ENCODE peak calls at places on chromosomes 3 and 15, in ten cellular contexts. One of them, this sample, is unnamed.

GRCh38 chr3:94024385-94024784 is 4.0 kb downstream of the STX19 start:
- DNase-seq in LNCaP clone FGC: no peak
- DNase-seq in lung: no peak
- DNase-seq in cardiac fibroblast: peak
- DNase-seq in neural progenitor cell: no peak
- DNase-seq in endothelial cell: no peak
- DNase-seq in colonic mucosa: peak
- DNase-seq in progenitor cell of endocrine pancreas: no peak
- DNase-seq in K562: no peak
- DNase-seq in foreskin fibroblast: no peak
- DNase-seq in this sample: no peak

GRCh38 chr3:49647741-49648140 is 26.4 kb upstream of the APEH start:
- DNase-seq in neural progenitor cell: no peak
- DNase-seq in cardiac fibroblast: peak
- DNase-seq in colonic mucosa: no peak
- DNase-seq in LNCaP clone FGC: no peak
- DNase-seq in endothelial cell: no peak
- DNase-seq in K562: no peak
- DNase-seq in lung: no peak
- DNase-seq in foreskin fibroblast: no peak
- DNase-seq in progenitor cell of endocrine pancreas: no peak
- DNase-seq in this sample: no peak

GRCh38 chr3:122660575-122660974 is 20.1 kb upstream of the PARP14 start:
- DNase-seq in lung: no peak
- DNase-seq in LNCaP clone FGC: no peak
- DNase-seq in foreskin fibroblast: no peak
- DNase-seq in colonic mucosa: no peak
- DNase-seq in endothelial cell: peak
- DNase-seq in K562: no peak
- DNase-seq in cardiac fibroblast: no peak
- DNase-seq in progenitor cell of endocrine pancreas: no peak
- DNase-seq in neural progenitor cell: peak
- DNase-seq in this sample: no peak

GRCh38 chr3:882526-882925 is 210.3 kb upstream of the CNTN6 start:
- DNase-seq in colonic mucosa: no peak
- DNase-seq in LNCaP clone FGC: no peak
- DNase-seq in foreskin fibroblast: peak
- DNase-seq in endothelial cell: no peak
- DNase-seq in neural progenitor cell: no peak
- DNase-seq in cardiac fibroblast: no peak
- DNase-seq in K562: no peak
- DNase-seq in lung: no peak
- DNase-seq in progenitor cell of endocrine pancreas: no peak
- DNase-seq in this sample: no peak

GRCh38 chr3:12428131-12428530 is 56.1 kb upstream of the TSEN2 start:
- DNase-seq in progenitor cell of endocrine pancreas: no peak
- DNase-seq in LNCaP clone FGC: no peak
- DNase-seq in foreskin fibroblast: peak
- DNase-seq in colonic mucosa: no peak
- DNase-seq in endothelial cell: no peak
- DNase-seq in lung: no peak
- DNase-seq in neural progenitor cell: no peak
- DNase-seq in K562: no peak
- DNase-seq in cardiac fibroblast: no peak
- DNase-seq in this sample: no peak

GRCh38 chr3:112628038-112628437 is 12.9 kb downstream of the CCDC80 start:
- DNase-seq in neural progenitor cell: no peak
- DNase-seq in colonic mucosa: no peak
- DNase-seq in endothelial cell: no peak
- DNase-seq in foreskin fibroblast: no peak
- DNase-seq in K562: no peak
- DNase-seq in cardiac fibroblast: no peak
- DNase-seq in LNCaP clone FGC: no peak
- DNase-seq in progenitor cell of endocrine pancreas: no peak
- DNase-seq in lung: no peak
- DNase-seq in this sample: no peak

GRCh38 chr3:44883999-44884431 is 9.6 kb downstream of the TGM4 start:
- DNase-seq in cardiac fibroblast: peak
- DNase-seq in endothelial cell: no peak
- DNase-seq in LNCaP clone FGC: no peak
- DNase-seq in lung: no peak
- DNase-seq in neural progenitor cell: no peak
- DNase-seq in colonic mucosa: no peak
- DNase-seq in K562: no peak
- DNase-seq in progenitor cell of endocrine pancreas: no peak
- DNase-seq in foreskin fibroblast: peak
- DNase-seq in this sample: no peak

GRCh38 chr3:185822221-185822956 is 2.5 kb downstream of the IGF2BP2 start:
- DNase-seq in cardiac fibroblast: peak
- DNase-seq in colonic mucosa: no peak
- DNase-seq in neural progenitor cell: no peak
- DNase-seq in foreskin fibroblast: peak
- DNase-seq in progenitor cell of endocrine pancreas: no peak
- DNase-seq in endothelial cell: no peak
- DNase-seq in lung: no peak
- DNase-seq in LNCaP clone FGC: no peak
- DNase-seq in K562: no peak
- DNase-seq in this sample: no peak

GRCh38 chr3:23748398-23749110 is 57.2 kb upstream of the UBE2E1 start:
- DNase-seq in progenitor cell of endocrine pancreas: no peak
- DNase-seq in endothelial cell: no peak
- DNase-seq in colonic mucosa: no peak
- DNase-seq in lung: peak
- DNase-seq in neural progenitor cell: no peak
- DNase-seq in foreskin fibroblast: peak
- DNase-seq in cardiac fibroblast: peak
- DNase-seq in LNCaP clone FGC: no peak
- DNase-seq in K562: no peak
- DNase-seq in this sample: no peak

GRCh38 chr3:36709826-36710365 is 54.5 kb downstream of the DCLK3 start:
- DNase-seq in colonic mucosa: no peak
- DNase-seq in foreskin fibroblast: no peak
- DNase-seq in lung: no peak
- DNase-seq in neural progenitor cell: no peak
- DNase-seq in endothelial cell: no peak
- DNase-seq in progenitor cell of endocrine pancreas: no peak
- DNase-seq in LNCaP clone FGC: no peak
- DNase-seq in K562: no peak
- DNase-seq in cardiac fibroblast: no peak
- DNase-seq in this sample: no peak

GRCh38 chr3:36705015-36705414 is 59.3 kb downstream of the DCLK3 start:
- DNase-seq in progenitor cell of endocrine pancreas: no peak
- DNase-seq in cardiac fibroblast: no peak
- DNase-seq in LNCaP clone FGC: no peak
- DNase-seq in K562: no peak
- DNase-seq in foreskin fibroblast: no peak
- DNase-seq in lung: no peak
- DNase-seq in colonic mucosa: no peak
- DNase-seq in neural progenitor cell: no peak
- DNase-seq in endothelial cell: no peak
- DNase-seq in this sample: no peak

GRCh38 chr3:36710606-36711005 is 53.7 kb downstream of the DCLK3 start:
- DNase-seq in endothelial cell: no peak
- DNase-seq in K562: no peak
- DNase-seq in foreskin fibroblast: no peak
- DNase-seq in LNCaP clone FGC: no peak
- DNase-seq in neural progenitor cell: no peak
- DNase-seq in colonic mucosa: no peak
- DNase-seq in progenitor cell of endocrine pancreas: no peak
- DNase-seq in cardiac fibroblast: no peak
- DNase-seq in lung: no peak
- DNase-seq in this sample: no peak

GRCh38 chr3:36709281-36709680 is 55.1 kb downstream of the DCLK3 start:
- DNase-seq in neural progenitor cell: no peak
- DNase-seq in foreskin fibroblast: no peak
- DNase-seq in progenitor cell of endocrine pancreas: no peak
- DNase-seq in cardiac fibroblast: no peak
- DNase-seq in lung: no peak
- DNase-seq in LNCaP clone FGC: no peak
- DNase-seq in endothelial cell: no peak
- DNase-seq in colonic mucosa: no peak
- DNase-seq in K562: no peak
- DNase-seq in this sample: no peak

DNA sequence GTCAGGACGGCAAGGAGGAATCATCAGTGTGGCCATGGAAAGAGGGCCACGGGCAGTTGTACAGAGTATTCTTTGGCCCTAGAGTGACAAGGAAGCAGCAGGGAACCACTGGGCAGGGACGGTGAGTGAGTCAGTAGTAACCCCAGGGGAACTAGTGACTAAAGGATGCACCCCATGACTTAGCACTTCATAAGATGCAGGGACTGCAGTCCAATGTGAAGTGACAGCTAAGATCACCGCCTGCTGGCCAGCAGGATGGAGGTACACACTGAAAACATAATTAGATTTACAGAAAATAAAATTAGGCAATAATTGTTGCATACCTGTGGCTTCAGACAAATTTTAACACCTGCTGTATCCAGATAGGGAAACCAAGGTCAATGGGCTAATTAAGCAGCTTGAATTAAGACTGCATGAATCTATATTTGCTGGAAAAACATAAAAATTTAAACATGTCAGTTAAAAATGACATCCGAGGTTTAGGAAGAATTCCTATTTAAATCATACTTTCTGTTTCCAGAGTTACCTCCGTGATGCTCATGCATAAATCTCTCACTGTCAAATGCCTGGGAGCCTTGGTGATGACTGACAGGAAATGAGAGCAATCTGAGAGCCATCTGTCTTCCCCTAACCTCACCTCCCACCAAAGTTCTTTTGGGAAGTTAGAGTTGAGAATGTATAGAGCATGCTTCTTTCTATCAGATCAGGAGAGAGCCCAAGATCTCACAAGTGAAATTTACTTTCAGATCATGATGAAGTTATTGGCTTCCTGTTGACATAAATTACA is 56.5 kb downstream of the DCLK3 start:
- DNase-seq in cardiac fibroblast: peak
- DNase-seq in foreskin fibroblast: peak
- DNase-seq in lung: no peak
- DNase-seq in K562: peak
- DNase-seq in neural progenitor cell: no peak
- DNase-seq in colonic mucosa: no peak
- DNase-seq in progenitor cell of endocrine pancreas: no peak
- DNase-seq in endothelial cell: no peak
- DNase-seq in LNCaP clone FGC: no peak
- DNase-seq in this sample: no peak
- TF ChIP-seq CTCF in cardiac fibroblast: peak
- TF ChIP-seq CTCF in foreskin fibroblast: peak
- TF ChIP-seq CTCF in lung: no peak
- TF ChIP-seq CTCF in K562: peak
- TF ChIP-seq CTCF in neural progenitor cell: peak
- TF ChIP-seq CTCF in colonic mucosa: no peak
- TF ChIP-seq CTCF in progenitor cell of endocrine pancreas: peak
- TF ChIP-seq CTCF in endothelial cell: peak
- TF ChIP-seq CTCF in LNCaP clone FGC: peak
- TF ChIP-seq CTCF in this sample: no peak

DNA sequence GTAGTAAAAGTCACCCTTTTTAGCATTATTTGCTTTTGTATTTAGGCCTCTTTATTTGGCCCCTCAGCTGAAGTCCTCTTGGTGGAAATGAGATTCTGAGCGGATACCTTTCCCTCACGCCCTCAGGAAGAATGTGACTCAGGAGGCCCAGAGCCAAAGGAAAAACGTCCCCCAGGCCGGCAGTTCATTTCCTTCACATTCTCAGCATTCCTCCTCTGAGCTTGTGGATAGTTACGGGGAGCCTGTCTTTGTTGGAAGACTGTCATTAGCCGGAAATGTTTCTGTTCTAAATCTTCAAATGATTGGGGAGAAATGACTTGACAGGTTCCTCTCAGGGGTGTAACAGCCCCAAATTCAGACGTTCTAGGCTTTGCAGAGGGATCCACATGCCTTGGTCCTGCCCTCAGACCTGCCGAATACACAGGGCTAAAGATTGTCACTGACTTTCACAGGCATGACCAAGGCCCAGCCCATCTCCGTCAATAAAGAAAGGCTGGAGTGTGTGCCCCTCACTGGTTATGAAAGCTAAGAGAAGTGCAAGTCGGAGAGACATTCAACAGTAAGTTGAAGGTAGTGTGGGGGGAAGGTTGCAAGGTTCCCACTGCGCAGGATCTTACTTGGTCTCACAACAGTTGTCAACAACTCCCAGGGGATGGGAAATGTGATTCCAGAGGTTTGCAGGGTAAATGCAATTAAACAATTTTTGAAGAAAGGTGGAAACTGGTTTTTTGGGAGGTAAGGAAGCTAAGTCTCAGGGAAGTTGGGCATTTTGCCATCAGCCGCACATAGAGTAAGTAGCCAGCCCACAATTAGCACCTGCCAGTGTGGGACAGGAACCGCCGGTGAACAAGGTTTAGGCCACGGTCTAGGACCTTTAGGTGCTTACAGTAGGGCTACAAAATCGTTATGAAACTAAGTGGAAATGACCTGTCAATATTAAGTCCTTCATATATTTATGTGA is 39.7 kb upstream of the MYZAP start:
- DNase-seq in cardiac fibroblast: peak
- DNase-seq in K562: no peak
- DNase-seq in endothelial cell: peak
- DNase-seq in colonic mucosa: no peak
- DNase-seq in foreskin fibroblast: peak
- DNase-seq in neural progenitor cell: peak
- DNase-seq in progenitor cell of endocrine pancreas: no peak
- DNase-seq in lung: peak
- DNase-seq in LNCaP clone FGC: no peak
- DNase-seq in this sample: no peak
- TF ChIP-seq CTCF in cardiac fibroblast: no peak
- TF ChIP-seq CTCF in K562: no peak
- TF ChIP-seq CTCF in endothelial cell: no peak
- TF ChIP-seq CTCF in colonic mucosa: no peak
- TF ChIP-seq CTCF in foreskin fibroblast: no peak
- TF ChIP-seq CTCF in neural progenitor cell: no peak
- TF ChIP-seq CTCF in progenitor cell of endocrine pancreas: no peak
- TF ChIP-seq CTCF in lung: no peak
- TF ChIP-seq CTCF in LNCaP clone FGC: no peak
- TF ChIP-seq CTCF in this sample: no peak

DNA sequence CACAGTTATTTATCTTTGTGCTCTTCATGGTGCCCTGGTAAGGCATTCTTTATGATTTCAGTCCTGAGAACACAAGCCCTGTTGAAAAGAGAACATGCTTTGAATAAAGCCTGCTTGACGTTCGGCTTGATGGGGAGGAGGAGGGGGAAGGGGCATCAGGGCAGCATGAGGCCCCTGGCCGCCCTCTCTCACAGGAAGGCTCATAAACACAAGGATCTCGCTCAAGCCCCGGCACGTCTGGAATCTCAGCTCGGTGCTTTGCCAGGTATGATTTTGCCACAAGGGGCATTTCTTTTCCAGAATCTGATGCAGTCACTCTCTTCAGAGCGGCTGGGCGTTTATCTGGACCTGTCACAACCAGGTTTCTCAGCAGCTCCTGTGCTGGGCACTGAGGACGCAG is 129.4 kb downstream of the DNAJB8 start:
- DNase-seq in colonic mucosa: no peak
- DNase-seq in K562: no peak
- DNase-seq in cardiac fibroblast: no peak
- DNase-seq in foreskin fibroblast: no peak
- DNase-seq in neural progenitor cell: no peak
- DNase-seq in LNCaP clone FGC: no peak
- DNase-seq in lung: no peak
- DNase-seq in endothelial cell: no peak
- DNase-seq in progenitor cell of endocrine pancreas: no peak
- DNase-seq in this sample: no peak
- TF ChIP-seq CTCF in colonic mucosa: no peak
- TF ChIP-seq CTCF in K562: no peak
- TF ChIP-seq CTCF in cardiac fibroblast: no peak
- TF ChIP-seq CTCF in foreskin fibroblast: no peak
- TF ChIP-seq CTCF in neural progenitor cell: no peak
- TF ChIP-seq CTCF in LNCaP clone FGC: no peak
- TF ChIP-seq CTCF in lung: no peak
- TF ChIP-seq CTCF in endothelial cell: no peak
- TF ChIP-seq CTCF in progenitor cell of endocrine pancreas: no peak
- TF ChIP-seq CTCF in this sample: no peak

GRCh38 chr3:142022381-142022780 is 127.0 kb downstream of the TFDP2 start:
- DNase-seq in colonic mucosa: no peak
- DNase-seq in K562: peak
- DNase-seq in lung: no peak
- DNase-seq in endothelial cell: no peak
- DNase-seq in progenitor cell of endocrine pancreas: no peak
- DNase-seq in foreskin fibroblast: no peak
- DNase-seq in neural progenitor cell: peak
- DNase-seq in cardiac fibroblast: peak
- DNase-seq in LNCaP clone FGC: no peak
- DNase-seq in this sample: peak
- TF ChIP-seq CTCF in colonic mucosa: no peak
- TF ChIP-seq CTCF in K562: peak
- TF ChIP-seq CTCF in lung: no peak
- TF ChIP-seq CTCF in endothelial cell: no peak
- TF ChIP-seq CTCF in progenitor cell of endocrine pancreas: peak
- TF ChIP-seq CTCF in foreskin fibroblast: no peak
- TF ChIP-seq CTCF in neural progenitor cell: peak
- TF ChIP-seq CTCF in cardiac fibroblast: no peak
- TF ChIP-seq CTCF in LNCaP clone FGC: peak
- TF ChIP-seq CTCF in this sample: peak

This sample was measured in GM10248.